ENCODE peak calls at places on chromosomes 4 and X, in ten cellular contexts. E is Peyer's patch; A is EL; M is mesendoderm; X is NCI-H460; P is bronchial epithelial cell; I is CD4-positive, alpha-beta T cell; H is HL-60; V is activated T-helper 1 cell treated with anti-CD3 and anti-CD28 coated beads, Interleukin-2, amount 50 U/mL, for 16 hours; D is fibroblast of pulmonary artery. J is an unnamed sample.

GRCh38 chr4:68245594-68245993 is at the start of gene TMPRSS11B:
- DNase-seq in E (no peak), A (no peak), M (no peak), X (no peak), P (no peak), I (no peak), H (no peak), V (no peak), D (no peak), J (no peak)

GRCh38 chrX:28099166-28099565 is 117.9 kb upstream of the DCAF8L1 start:
- DNase-seq in E (no peak), A (no peak), M (no peak), X (no peak), P (no peak), I (no peak), H (no peak), V (no peak), D (peak), J (no peak)

GRCh38 chr4:98510757-98511517 is 147.5 kb downstream of the TSPAN5 start:
- DNase-seq in E (no peak), A (peak), M (no peak), X (no peak), P (peak), I (no peak), H (peak), V (no peak), D (peak), J (peak)

GRCh38 chr4:77044458-77045124 is 31.2 kb downstream of the CCNI start:
- DNase-seq in E (no peak), A (peak), M (peak), X (peak), P (peak), I (no peak), H (no peak), V (no peak), D (peak), J (peak)

GRCh38 chrX:41029332-41029731 is 55.9 kb upstream of the USP9X start:
- DNase-seq in E (no peak), A (no peak), M (no peak), X (peak), P (peak), I (no peak), H (no peak), V (no peak), D (no peak), J (peak)

GRCh38 chrX:130084651-130085237 is 25.6 kb downstream of the ELF4 start:
- DNase-seq in E (no peak), A (no peak), M (no peak), X (no peak), P (no peak), I (no peak), H (peak), V (no peak), D (no peak), J (no peak)

GRCh38 chrX:3811331-3812311 is 98.2 kb upstream of the PRKX start:
- DNase-seq in E (no peak), A (peak), M (no peak), X (peak), P (peak), I (peak), H (peak), V (no peak), D (peak), J (peak)

GRCh38 chr4:158193171-158193749 is 17.0 kb upstream of the TMEM144 start:
- DNase-seq in E (no peak), A (peak), M (peak), X (peak), P (peak), I (no peak), H (no peak), V (no peak), D (peak), J (peak)

GRCh38 chrX:74023203-74023602 is 280.8 kb upstream of the ZCCHC13 start:
- DNase-seq in E (no peak), A (no peak), M (no peak), X (no peak), P (no peak), I (no peak), H (no peak), V (no peak), D (no peak), J (no peak)

GRCh38 chrX:122517781-122518180 is 666.3 kb upstream of the GRIA3 start:
- DNase-seq in E (no peak), A (peak), M (no peak), X (no peak), P (peak), I (no peak), H (no peak), V (no peak), D (no peak), J (peak)

GRCh38 chr4:112183252-112183651 is 38.0 kb downstream of the FAM241A start:
- DNase-seq in E (no peak), A (no peak), M (no peak), X (no peak), P (peak), I (no peak), H (no peak), V (no peak), D (peak), J (no peak)

GRCh38 chrX:24761306-24761705 is 67.6 kb downstream of the POLA1 start:
- DNase-seq in E (no peak), A (no peak), M (no peak), X (peak), P (no peak), I (no peak), H (no peak), V (no peak), D (no peak), J (no peak)

GRCh38 chr4:125735107-125735506 is 420.4 kb downstream of the FAT4 start:
- DNase-seq in E (no peak), A (peak), M (peak), X (peak), P (peak), I (no peak), H (no peak), V (no peak), D (peak), J (peak)

GRCh38 chr4:41203169-41203568 is 11.2 kb downstream of the APBB2 start:
- DNase-seq in E (no peak), A (peak), M (no peak), X (no peak), P (no peak), I (no peak), H (no peak), V (no peak), D (peak), J (no peak)

GRCh38 chr4:131054489-131055019 is 1958.6 kb downstream of the C4orf33 start:
- DNase-seq in E (no peak), A (no peak), M (peak), X (no peak), P (peak), I (no peak), H (no peak), V (no peak), D (no peak), J (no peak)

GRCh38 chrX:26138043-26138442 is at the start of gene MAGEB18:
- DNase-seq in E (no peak), A (no peak), M (no peak), X (no peak), P (no peak), I (no peak), H (no peak), V (no peak), D (no peak), J (no peak)

GRCh38 chr4:10677796-10678497 is 6.6 kb downstream of the CLNK start:
- DNase-seq in E (no peak), A (no peak), M (no peak), X (no peak), P (no peak), I (no peak), H (no peak), V (no peak), D (no peak), J (no peak)

GRCh38 chr4:78293348-78293747 is 236.2 kb downstream of the FRAS1 start:
- DNase-seq in E (no peak), A (peak), M (no peak), X (no peak), P (peak), I (no peak), H (no peak), V (no peak), D (peak), J (no peak)

GRCh38 chr4:95889662-95890061 is 49.8 kb downstream of the PDHA2 start:
- DNase-seq in E (no peak), A (no peak), M (peak), X (no peak), P (peak), I (no peak), H (no peak), V (no peak), D (peak), J (peak)

GRCh38 chrX:129737921-129738320 is 858 bp upstream of the XPNPEP2 start:
- DNase-seq in E (no peak), A (peak), M (no peak), X (no peak), P (peak), I (no peak), H (no peak), V (no peak), D (no peak), J (peak)

GRCh38 chr4:123235431-123235830 is 161.2 kb upstream of the SPRY1 start:
- DNase-seq in E (no peak), A (peak), M (no peak), X (no peak), P (no peak), I (no peak), H (no peak), V (no peak), D (peak), J (peak)

GRCh38 chr4:119206178-119206577 is 6.3 kb upstream of the USP53 start:
- DNase-seq in E (no peak), A (no peak), M (no peak), X (no peak), P (no peak), I (no peak), H (no peak), V (no peak), D (no peak), J (no peak)

GRCh38 chrX:69279234-69279633 is 114.0 kb upstream of the PJA1 start:
- DNase-seq in E (no peak), A (no peak), M (no peak), X (no peak), P (no peak), I (no peak), H (no peak), V (no peak), D (no peak), J (no peak)

GRCh38 chrX:118968031-118968430 is 6.4 kb upstream of the LONRF3 start:
- DNase-seq in E (no peak), A (no peak), M (no peak), X (no peak), P (peak), I (no peak), H (no peak), V (no peak), D (no peak), J (no peak)

GRCh38 chrX:129631850-129632249 is 22.9 kb downstream of the APLN start:
- DNase-seq in E (no peak), A (no peak), M (no peak), X (no peak), P (peak), I (no peak), H (no peak), V (no peak), D (no peak), J (peak)

GRCh38 chr4:22094217-22094616 is 145.6 kb upstream of the KCNIP4 start:
- DNase-seq in E (no peak), A (no peak), M (no peak), X (no peak), P (no peak), I (no peak), H (no peak), V (no peak), D (no peak), J (no peak)